ENCODE peak calls at places on chromosomes 11 and 22, in four cellular contexts. One of them, this sample, is unnamed.

GRCh38 chr11:46701078-46701654 is 335 bp downstream of the ZNF408 start:
- DNase-seq in K562: no peak
- DNase-seq in WTC11: no peak
- DNase-seq in HepG2: no peak
- DNase-seq in this sample: no peak

GRCh38 chr11:26028294-26028954 is 303.5 kb upstream of the ANO3 start:
- DNase-seq in K562: no peak
- DNase-seq in WTC11: no peak
- DNase-seq in HepG2: peak
- DNase-seq in this sample: no peak

GRCh38 chr22:39908737-39909136 is 7.9 kb downstream of the GRAP2 start:
- DNase-seq in K562: peak
- DNase-seq in WTC11: no peak
- DNase-seq in HepG2: no peak
- DNase-seq in this sample: no peak

GRCh38 chr22:41979423-41980250 is 10.4 kb downstream of the SEPTIN3 start:
- DNase-seq in K562: no peak
- DNase-seq in WTC11: no peak
- DNase-seq in HepG2: no peak
- DNase-seq in this sample: no peak

GRCh38 chr11:102476069-102476468 is 23.5 kb upstream of the TMEM123 start:
- DNase-seq in K562: no peak
- DNase-seq in WTC11: no peak
- DNase-seq in HepG2: no peak
- DNase-seq in this sample: no peak

GRCh38 chr11:432501-433100 is 9.2 kb downstream of the ANO9 start:
- DNase-seq in K562: no peak
- DNase-seq in WTC11: no peak
- DNase-seq in HepG2: no peak
- DNase-seq in this sample: no peak

GRCh38 chr11:9787981-9788521 is 124.2 kb downstream of the SWAP70 start:
- DNase-seq in K562: no peak
- DNase-seq in WTC11: no peak
- DNase-seq in HepG2: no peak
- DNase-seq in this sample: no peak

GRCh38 chr22:44815099-44816070 is 63.0 kb downstream of the ARHGAP8 start:
- DNase-seq in K562: no peak
- DNase-seq in WTC11: no peak
- DNase-seq in HepG2: no peak
- DNase-seq in this sample: no peak

GRCh38 chr11:83278351-83278750 is 7.8 kb downstream of the CCDC90B start:
- DNase-seq in K562: no peak
- DNase-seq in WTC11: no peak
- DNase-seq in HepG2: no peak
- DNase-seq in this sample: no peak

GRCh38 chr11:9138612-9139579 is 47.5 kb upstream of the SCUBE2 start:
- DNase-seq in K562: no peak
- DNase-seq in WTC11: no peak
- DNase-seq in HepG2: peak
- DNase-seq in this sample: peak

GRCh38 chr22:44147036-44147645 is 33.6 kb upstream of the PARVG start:
- DNase-seq in K562: no peak
- DNase-seq in WTC11: no peak
- DNase-seq in HepG2: no peak
- DNase-seq in this sample: no peak

DNA sequence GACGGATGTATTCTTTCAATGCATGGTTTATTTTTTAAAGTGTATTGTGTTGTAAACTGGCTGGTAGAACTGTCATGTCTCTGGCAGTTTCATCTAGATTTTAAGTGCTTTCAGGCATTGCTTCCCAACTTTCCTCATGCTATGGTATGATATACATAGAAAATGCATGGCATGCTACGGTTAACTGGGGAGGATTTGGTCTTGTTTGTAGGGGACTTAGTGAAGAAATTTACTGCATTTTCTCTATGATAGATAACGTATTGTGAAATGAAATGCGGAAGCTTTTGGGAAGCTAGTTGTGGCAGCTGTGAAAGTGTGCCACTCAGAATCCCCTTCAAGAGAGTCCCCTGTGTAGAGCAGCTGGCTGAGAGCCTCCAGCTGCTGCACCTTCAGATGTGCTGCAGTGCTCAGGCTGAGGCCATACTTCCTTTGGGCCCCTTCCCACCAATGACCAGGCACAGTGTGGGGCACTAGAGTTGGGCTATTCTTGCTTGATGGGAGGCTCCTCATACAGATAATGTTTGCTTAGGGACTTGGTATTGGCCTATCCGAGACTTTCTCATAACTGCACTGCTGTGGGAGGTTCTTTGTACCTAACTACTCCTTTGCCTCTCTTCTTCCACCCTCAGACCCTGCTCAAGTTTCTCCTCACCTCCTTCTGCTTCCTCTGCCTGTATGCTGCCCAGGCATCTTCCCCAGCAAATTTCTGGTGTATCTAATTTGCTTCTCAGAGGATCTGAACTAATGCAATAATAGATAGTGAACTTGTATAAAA is 67.2 kb downstream of the HIPK3 start:
- DNase-seq in K562: no peak
- DNase-seq in WTC11: no peak
- DNase-seq in HepG2: no peak
- DNase-seq in this sample: no peak
- TF ChIP-seq NR3C1 in K562: no peak
- TF ChIP-seq NR3C1 in WTC11: no peak
- TF ChIP-seq NR3C1 in HepG2: no peak
- TF ChIP-seq NR3C1 in this sample: no peak

GRCh38 chr11:129267716-129268115 is 75.6 kb upstream of the ARHGAP32 start:
- DNase-seq in K562: no peak
- DNase-seq in WTC11: no peak
- DNase-seq in HepG2: no peak
- DNase-seq in this sample: no peak
- TF ChIP-seq NR3C1 in K562: no peak
- TF ChIP-seq NR3C1 in WTC11: no peak
- TF ChIP-seq NR3C1 in HepG2: no peak
- TF ChIP-seq NR3C1 in this sample: no peak

DNA sequence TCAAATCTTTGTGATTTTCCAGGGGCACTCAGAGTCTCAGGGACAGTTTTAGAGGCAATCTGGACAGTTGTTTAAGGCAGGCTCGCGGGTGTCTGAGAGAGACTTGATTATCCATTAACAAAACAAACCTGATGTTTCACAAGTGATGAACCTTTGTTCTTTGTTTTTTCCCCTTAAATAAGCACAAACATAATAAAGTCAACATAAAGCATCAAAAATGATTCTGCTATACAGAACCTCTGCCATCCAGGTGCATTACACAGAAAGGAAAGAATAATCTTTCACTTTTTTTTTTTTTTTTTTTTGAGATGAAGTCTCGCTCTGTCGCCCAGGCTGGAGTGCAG is 13.2 kb downstream of the BID start:
- DNase-seq in K562: no peak
- DNase-seq in WTC11: no peak
- DNase-seq in HepG2: peak
- DNase-seq in this sample: no peak
- TF ChIP-seq NR3C1 in K562: no peak
- TF ChIP-seq NR3C1 in WTC11: no peak
- TF ChIP-seq NR3C1 in HepG2: no peak
- TF ChIP-seq NR3C1 in this sample: no peak

DNA sequence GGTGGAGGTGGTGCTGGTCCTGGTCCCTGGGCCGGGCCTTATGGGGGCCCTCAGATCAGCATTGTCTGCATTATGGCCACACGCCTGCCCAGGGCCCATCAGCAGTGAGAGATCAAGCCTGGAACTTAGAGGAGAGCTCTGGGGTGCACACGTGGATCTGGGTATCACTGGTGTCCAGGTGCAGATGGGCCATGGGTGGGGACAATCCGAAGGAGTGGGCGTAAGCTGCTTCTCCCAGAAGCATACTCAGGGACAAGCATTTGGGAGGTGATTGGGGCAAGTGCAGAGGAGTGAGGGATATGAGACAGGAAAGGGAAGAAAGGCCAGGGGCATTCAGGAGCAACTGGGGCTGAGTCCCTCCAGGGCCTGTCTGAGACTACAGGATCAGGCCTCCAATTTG is 84.3 kb downstream of the CSNK2A3 start:
- DNase-seq in K562: no peak
- DNase-seq in WTC11: no peak
- DNase-seq in HepG2: no peak
- DNase-seq in this sample: no peak
- TF ChIP-seq NR3C1 in K562: no peak
- TF ChIP-seq NR3C1 in WTC11: no peak
- TF ChIP-seq NR3C1 in HepG2: no peak
- TF ChIP-seq NR3C1 in this sample: no peak

GRCh38 chr11:4606231-4607015 is 1.6 kb downstream of the TRIM68 start:
- DNase-seq in K562: no peak
- DNase-seq in WTC11: no peak
- DNase-seq in HepG2: no peak
- DNase-seq in this sample: no peak
- TF ChIP-seq NR3C1 in K562: no peak
- TF ChIP-seq NR3C1 in WTC11: no peak
- TF ChIP-seq NR3C1 in HepG2: no peak
- TF ChIP-seq NR3C1 in this sample: no peak

DNA sequence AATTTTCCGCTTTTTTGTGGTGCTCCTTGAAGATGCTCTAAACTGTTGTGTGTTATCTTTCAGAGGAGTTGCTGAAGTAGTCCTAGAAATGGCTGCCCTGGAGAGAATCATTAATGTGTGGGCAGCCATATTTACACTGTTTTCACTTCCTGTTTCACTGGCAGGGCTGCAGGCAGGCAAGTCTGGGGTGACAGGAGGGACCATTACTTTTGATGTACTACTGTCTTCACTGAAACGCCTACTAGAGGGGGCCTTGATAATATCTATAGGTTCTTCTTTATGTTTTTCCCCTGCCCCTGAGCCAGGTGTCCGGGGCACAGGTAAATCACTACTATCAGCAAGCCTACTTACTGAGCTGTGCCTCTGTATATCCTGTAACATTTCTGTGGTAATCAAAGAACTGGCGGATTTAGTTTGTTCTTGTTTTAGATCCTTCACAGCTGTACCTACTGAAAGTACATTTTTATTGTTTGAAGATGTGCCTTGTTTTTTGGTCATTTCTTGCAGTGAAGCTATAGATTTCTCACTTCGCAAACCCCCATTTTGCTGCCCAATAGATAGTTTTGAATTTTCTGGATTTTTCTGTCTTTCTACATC is 39.7 kb downstream of the ACAT1 start:
- DNase-seq in K562: no peak
- DNase-seq in WTC11: no peak
- DNase-seq in HepG2: no peak
- DNase-seq in this sample: no peak
- TF ChIP-seq NR3C1 in K562: no peak
- TF ChIP-seq NR3C1 in WTC11: no peak
- TF ChIP-seq NR3C1 in HepG2: no peak
- TF ChIP-seq NR3C1 in this sample: no peak

GRCh38 chr11:7688238-7688826 is 15.0 kb upstream of the CYB5R2 start:
- DNase-seq in K562: peak
- DNase-seq in WTC11: peak
- DNase-seq in HepG2: peak
- DNase-seq in this sample: peak
- TF ChIP-seq NR3C1 in K562: no peak
- TF ChIP-seq NR3C1 in WTC11: no peak
- TF ChIP-seq NR3C1 in HepG2: no peak
- TF ChIP-seq NR3C1 in this sample: no peak

DNA sequence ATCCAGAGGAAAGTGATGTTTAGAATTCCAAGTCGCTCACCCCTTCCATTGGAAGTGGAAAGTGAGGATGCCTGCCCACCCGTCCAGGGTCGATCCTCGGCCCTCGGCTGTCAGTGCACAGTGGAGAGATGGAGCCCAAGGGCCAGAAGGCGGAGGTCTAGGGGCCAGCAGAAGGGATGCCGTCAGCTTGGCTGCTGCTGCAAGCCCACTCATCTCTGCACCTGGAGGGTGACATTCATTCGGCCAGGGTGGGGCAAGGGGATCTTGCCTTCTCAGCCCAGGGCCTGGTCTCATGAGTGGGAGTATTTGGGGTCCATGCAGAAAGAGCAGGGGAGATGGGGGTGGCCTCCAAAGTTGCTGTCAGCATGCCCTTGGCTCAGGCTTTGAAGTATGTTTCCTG is 30.7 kb downstream of the LINC01488 start:
- DNase-seq in K562: no peak
- DNase-seq in WTC11: no peak
- DNase-seq in HepG2: no peak
- DNase-seq in this sample: no peak
- TF ChIP-seq NR3C1 in K562: no peak
- TF ChIP-seq NR3C1 in WTC11: no peak
- TF ChIP-seq NR3C1 in HepG2: no peak
- TF ChIP-seq NR3C1 in this sample: no peak

GRCh38 chr22:31737932-31738331 is 12.0 kb downstream of the PRR14L start:
- DNase-seq in K562: no peak
- DNase-seq in WTC11: no peak
- DNase-seq in HepG2: no peak
- DNase-seq in this sample: no peak

GRCh38 chr22:31733580-31734079 is 16.3 kb downstream of the PRR14L start:
- DNase-seq in K562: no peak
- DNase-seq in WTC11: no peak
- DNase-seq in HepG2: no peak
- DNase-seq in this sample: no peak

GRCh38 chr22:31732089-31732829 is 17.7 kb downstream of the PRR14L start:
- DNase-seq in K562: no peak
- DNase-seq in WTC11: no peak
- DNase-seq in HepG2: no peak
- DNase-seq in this sample: no peak

GRCh38 chr22:31736458-31736857 is 13.5 kb downstream of the PRR14L start:
- DNase-seq in K562: no peak
- DNase-seq in WTC11: no peak
- DNase-seq in HepG2: no peak
- DNase-seq in this sample: no peak

DNA sequence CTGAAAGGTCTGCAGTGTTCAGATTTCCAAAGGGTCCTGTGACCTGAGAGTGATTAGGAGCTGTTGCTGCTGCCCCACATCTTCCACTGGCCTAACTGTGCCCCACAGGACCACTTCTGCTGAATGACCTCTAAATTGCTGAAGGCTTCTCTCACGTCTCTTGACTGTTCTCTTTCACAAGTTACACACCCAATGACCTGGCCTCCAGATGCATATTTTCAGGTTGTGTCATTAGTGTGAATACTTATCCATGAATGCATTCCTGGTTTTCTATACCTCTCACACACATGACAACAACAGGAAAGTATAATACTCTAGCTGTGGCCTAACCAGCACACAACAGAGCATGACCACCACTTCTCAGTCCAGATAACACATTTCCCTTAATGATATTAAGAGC is 15.4 kb downstream of the PRR14L start:
- DNase-seq in K562: no peak
- DNase-seq in WTC11: no peak
- DNase-seq in HepG2: peak
- DNase-seq in this sample: no peak
- TF ChIP-seq NR3C1 in K562: no peak
- TF ChIP-seq NR3C1 in WTC11: no peak
- TF ChIP-seq NR3C1 in HepG2: no peak
- TF ChIP-seq NR3C1 in this sample: no peak

DNA sequence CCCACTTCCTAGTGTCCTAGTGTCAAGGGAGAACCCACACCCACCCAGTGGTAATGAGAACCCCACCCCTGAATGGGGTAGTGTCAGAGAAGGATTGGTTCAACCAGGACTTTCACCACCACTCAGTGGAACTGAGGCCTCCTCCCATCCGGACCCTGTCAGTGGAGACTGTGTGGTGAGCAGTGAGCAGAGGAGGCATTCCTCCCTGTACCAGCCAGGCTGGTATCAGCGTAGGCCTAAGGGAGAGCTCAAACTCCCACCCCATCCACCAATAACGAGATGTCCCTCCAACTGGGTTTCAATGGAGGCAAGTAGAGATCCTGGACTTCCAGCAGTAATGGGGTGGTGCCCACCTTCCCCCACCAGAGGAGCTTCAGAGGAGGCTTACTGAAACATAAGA is 1171.4 kb downstream of the TBC1D22A start:
- DNase-seq in K562: no peak
- DNase-seq in WTC11: no peak
- DNase-seq in HepG2: no peak
- DNase-seq in this sample: no peak
- TF ChIP-seq NR3C1 in K562: no peak
- TF ChIP-seq NR3C1 in WTC11: no peak
- TF ChIP-seq NR3C1 in HepG2: no peak
- TF ChIP-seq NR3C1 in this sample: no peak

This sample was measured in A549.